ENCODE peak calls at places on chromosome 16, in eight cellular contexts. E is heart left ventricle; N is aorta; S is GM23248; M is small intestine; W is gastrocnemius medialis; L is neuronal stem cell; U is CD4-positive, alpha-beta T cell. V is an unnamed sample.

GRCh38 chr16:70396209-70396904 is 42.5 kb downstream of the ST3GAL2 start:
- DNase-seq in N (no peak), S (peak), U (no peak), E (no peak), L (no peak), W (no peak), M (peak), V (no peak)

GRCh38 chr16:19132898-19133297 is 19.1 kb downstream of the ITPRIPL2 start:
- DNase-seq in N (no peak), E (no peak), W (peak), U (no peak), S (no peak), L (no peak), M (no peak), V (no peak)

GRCh38 chr16:56382459-56382858 is 42.9 kb downstream of the AMFR start:
- DNase-seq in N (no peak), E (no peak), W (no peak), S (no peak), L (no peak), M (no peak), U (no peak), V (no peak)

GRCh38 chr16:53892155-53892554 is 188.2 kb downstream of the FTO start:
- DNase-seq in N (no peak), E (no peak), U (peak), S (peak), M (peak), L (peak), W (no peak), V (peak)

GRCh38 chr16:11914759-11915643 is 755 bp downstream of the GSPT1 start:
- DNase-seq in M (peak), U (peak), E (peak), L (no peak), S (peak), N (peak), W (peak), V (no peak)

GRCh38 chr16:70646260-70647241 is at the start of gene IL34:
- DNase-seq in U (no peak), W (peak), L (no peak), S (peak), E (peak), M (no peak), N (peak), V (peak)

GRCh38 chr16:89412811-89413210 is 77.5 kb downstream of the ANKRD11 start:
- DNase-seq in S (no peak), M (no peak), N (no peak), L (peak), U (no peak), E (peak), W (no peak), V (no peak)

GRCh38 chr16:10754941-10755340 is 11.3 kb downstream of the NUBP1 start:
- DNase-seq in W (no peak), E (no peak), U (no peak), N (peak), L (no peak), S (peak), M (no peak), V (no peak)

GRCh38 chr16:84144301-84144858 is 597 bp downstream of the HSDL1 start:
- DNase-seq in W (no peak), U (peak), M (peak), S (peak), E (no peak), L (no peak), N (peak), V (peak)

GRCh38 chr16:11359370-11359769 is 14.1 kb downstream of the RMI2 start:
- DNase-seq in U (no peak), M (no peak), N (no peak), E (no peak), L (no peak), S (peak), W (peak), V (no peak)

GRCh38 chr16:62966626-62967025 is 930.4 kb upstream of the CDH8 start:
- DNase-seq in N (no peak), W (no peak), U (no peak), S (no peak), E (no peak), M (no peak), L (no peak), V (no peak)

GRCh38 chr16:78179666-78180065 is 80.2 kb downstream of the WWOX start:
- DNase-seq in M (no peak), L (no peak), W (no peak), S (no peak), E (no peak), N (no peak), U (no peak), V (no peak)

GRCh38 chr16:81711609-81712329 is 67.3 kb upstream of the PLCG2 start:
- DNase-seq in S (peak), U (no peak), M (no peak), E (no peak), N (peak), W (no peak), L (no peak), V (no peak)

GRCh38 chr16:29663020-29663828 is at the start of gene SPN:
- DNase-seq in E (no peak), S (no peak), L (no peak), N (no peak), U (peak), W (no peak), M (peak), V (no peak)

GRCh38 chr16:2156849-2157224 is 1.3 kb downstream of the TRAF7 start:
- DNase-seq in M (no peak), S (no peak), N (no peak), E (no peak), L (no peak), W (no peak), U (no peak), V (no peak)

GRCh38 chr16:2160915-2161551 is 5.5 kb downstream of the TRAF7 start:
- DNase-seq in M (peak), L (no peak), E (peak), U (no peak), W (peak), N (no peak), S (peak), V (no peak)

GRCh38 chr16:2157480-2158261 is 2.1 kb downstream of the TRAF7 start:
- DNase-seq in M (peak), S (peak), U (no peak), E (no peak), L (no peak), W (no peak), N (no peak), V (no peak)

GRCh38 chr16:2158262-2158638 is 2.7 kb downstream of the TRAF7 start:
- DNase-seq in S (no peak), N (no peak), E (no peak), L (no peak), U (no peak), M (no peak), W (no peak), V (no peak)

DNA sequence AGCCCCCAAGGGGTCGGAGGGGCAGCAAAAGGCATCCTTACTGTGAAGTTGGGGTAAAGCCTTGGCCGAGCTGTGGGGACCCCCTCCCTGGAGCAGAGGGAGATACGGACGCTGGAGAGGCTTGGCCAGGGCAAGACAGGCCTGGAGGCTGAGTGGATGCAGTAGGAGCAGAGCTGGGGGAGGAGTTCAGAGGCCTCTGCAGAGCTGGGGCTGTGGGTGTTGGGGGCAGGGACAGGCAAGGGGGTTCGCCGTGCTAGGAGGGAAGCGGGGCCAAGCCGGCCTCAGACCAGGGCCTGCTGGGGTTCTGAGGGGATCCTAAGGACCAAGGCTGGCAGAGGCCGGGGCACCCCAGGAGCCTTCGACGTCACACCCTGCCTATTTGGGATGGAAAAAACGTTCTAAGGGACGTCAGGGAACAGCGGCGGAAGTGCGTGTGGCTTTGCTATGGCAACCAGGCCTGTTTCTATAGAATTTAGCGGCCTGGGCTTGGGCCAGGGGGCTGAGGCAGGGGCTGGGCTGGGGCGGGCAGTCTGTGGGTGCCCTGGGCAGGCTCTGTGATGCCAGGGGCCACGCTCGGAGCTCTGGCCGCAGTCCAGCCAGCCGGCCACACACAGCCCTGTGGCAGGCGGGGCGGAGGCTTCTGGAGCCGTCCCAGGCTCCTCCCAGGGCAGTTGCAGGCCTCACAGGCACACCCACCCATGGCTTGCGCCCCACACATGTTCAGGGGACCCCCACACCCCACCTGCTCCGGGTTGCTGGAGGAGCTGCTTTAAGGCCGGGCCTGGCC is 3.7 kb downstream of the TRAF7 start:
- DNase-seq in M (no peak), S (peak), L (no peak), E (no peak), U (no peak), N (peak), W (no peak), V (no peak)
- H3K27ac ChIP-seq in M (peak), S (peak), L (no peak), E (peak), U (no peak), N (no peak), W (peak), V (peak)

GRCh38 chr16:27362570-27363245 is 39.3 kb upstream of the IL21R start:
- DNase-seq in M (peak), N (no peak), W (no peak), S (no peak), U (no peak), E (no peak), L (no peak), V (no peak)
- H3K27ac ChIP-seq in M (no peak), N (no peak), W (no peak), S (no peak), U (no peak), E (no peak), L (no peak), V (no peak)

DNA sequence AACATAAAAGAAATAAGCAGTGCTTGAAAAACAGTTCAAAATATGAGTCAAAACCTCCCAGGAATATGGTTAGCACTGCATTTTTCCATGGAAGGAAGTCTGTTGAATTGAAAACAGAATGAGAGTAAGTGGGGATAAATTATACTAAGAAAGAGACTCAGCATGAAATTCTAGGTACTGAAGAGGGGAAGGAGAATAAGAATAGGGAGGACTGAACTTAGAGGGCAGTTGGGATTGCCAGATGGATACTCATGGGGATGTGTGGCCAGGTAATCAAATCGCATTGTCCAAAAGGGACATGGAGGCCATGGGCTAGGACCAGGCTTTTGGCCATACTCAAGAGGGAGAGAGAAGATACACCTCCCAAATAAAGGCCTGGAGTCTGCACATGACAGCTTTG is 247.9 kb downstream of the CDH13 start:
- DNase-seq in L (no peak), U (no peak), S (no peak), N (no peak), M (no peak), W (no peak), E (no peak), V (no peak)
- H3K27ac ChIP-seq in L (no peak), U (no peak), S (no peak), N (peak), M (no peak), W (no peak), E (no peak), V (no peak)

GRCh38 chr16:15055141-15056053 is 477 bp downstream of the NTAN1 start:
- DNase-seq in S (peak), N (peak), E (peak), M (peak), W (peak), L (no peak), U (no peak), V (no peak)

GRCh38 chr16:15059324-15059723 is 3.5 kb upstream of the NTAN1 start:
- DNase-seq in U (no peak), M (no peak), W (no peak), L (no peak), E (no peak), S (no peak), N (no peak), V (no peak)

GRCh38 chr16:15054357-15055140 is 1.3 kb downstream of the NTAN1 start:
- DNase-seq in M (no peak), L (no peak), N (no peak), U (no peak), W (no peak), E (no peak), S (peak), V (no peak)

GRCh38 chr16:15053904-15054303 is 2.0 kb downstream of the NTAN1 start:
- DNase-seq in E (no peak), U (no peak), S (no peak), W (no peak), L (no peak), M (no peak), N (no peak), V (no peak)

GRCh38 chr16:15057755-15058417 is 2.0 kb upstream of the NTAN1 start:
- DNase-seq in E (no peak), U (no peak), M (peak), L (no peak), S (no peak), N (no peak), W (no peak), V (no peak)
- H3K27ac ChIP-seq in E (no peak), U (no peak), M (peak), L (no peak), S (no peak), N (no peak), W (no peak), V (no peak)

DNA sequence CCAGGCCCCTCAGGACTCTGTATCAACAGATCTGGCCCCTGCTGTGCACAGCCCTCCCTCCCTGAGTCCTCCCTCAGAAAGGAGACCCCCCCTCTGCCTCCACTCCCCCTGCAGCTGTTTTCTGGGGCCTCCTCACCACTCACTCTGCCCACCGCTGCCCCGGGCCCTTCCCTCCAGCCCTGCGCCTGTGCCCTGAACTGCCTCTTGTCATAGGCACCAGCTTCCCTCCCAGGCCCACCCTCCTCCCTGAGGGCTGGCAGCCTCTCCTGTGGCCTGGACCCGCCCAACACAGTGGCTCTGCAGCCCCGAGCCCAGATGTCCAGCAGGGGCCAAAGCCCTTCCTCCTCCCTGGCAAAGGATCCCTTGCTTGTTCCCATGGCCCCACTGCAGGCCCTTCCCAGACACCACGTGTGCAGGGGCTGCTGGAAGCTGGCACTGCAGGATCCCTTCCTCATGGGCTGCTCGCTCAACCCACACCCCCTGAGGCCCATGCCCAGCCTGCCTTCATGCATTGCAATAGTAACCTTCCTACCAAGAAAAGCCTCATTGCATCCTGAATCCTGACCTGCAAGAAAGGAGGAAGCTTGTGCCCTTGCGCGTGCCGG is 25.8 kb downstream of the GNPTG start:
- DNase-seq in L (no peak), N (no peak), M (no peak), E (no peak), U (no peak), W (no peak), S (no peak), V (peak)
- H3K27ac ChIP-seq in L (no peak), N (no peak), M (no peak), E (no peak), U (no peak), W (peak), S (no peak), V (no peak)

V was measured in caudate nucleus.